ENCODE peak calls at places on chromosome 1, in four cellular contexts. One of them, this sample, is unnamed.

GRCh38 chr1:191174298-191174697 is 696.6 kb upstream of the BRINP3 start:
- DNase-seq in suprapubic skin: no peak
- DNase-seq in ovary: no peak
- DNase-seq in thyroid gland: no peak
- DNase-seq in this sample: no peak

GRCh38 chr1:36650200-36651065 is 167.7 kb upstream of the CSF3R start:
- DNase-seq in suprapubic skin: peak; percentile 68
- DNase-seq in ovary: peak; percentile 28
- DNase-seq in thyroid gland: peak; percentile 73
- DNase-seq in this sample: peak; percentile 36

GRCh38 chr1:94591791-94592565 is 50.4 kb upstream of the F3 start:
- DNase-seq in ovary: no peak
- DNase-seq in suprapubic skin: no peak
- DNase-seq in thyroid gland: no peak
- DNase-seq in this sample: no peak

GRCh38 chr1:14810631-14811325 is 212.3 kb downstream of the KAZN start:
- DNase-seq in suprapubic skin: no peak
- DNase-seq in ovary: no peak
- DNase-seq in thyroid gland: no peak
- DNase-seq in this sample: no peak

GRCh38 chr1:155173478-155174333 is at the start of gene TRIM46:
- DNase-seq in thyroid gland: no peak
- DNase-seq in ovary: peak; percentile 51
- DNase-seq in suprapubic skin: peak; percentile 79
- DNase-seq in this sample: no peak

GRCh38 chr1:226638001-226638601 is 89.5 kb downstream of the STUM start:
- DNase-seq in ovary: peak; percentile 40
- DNase-seq in thyroid gland: no peak
- DNase-seq in suprapubic skin: peak; percentile 62
- DNase-seq in this sample: peak; percentile 43

GRCh38 chr1:74057719-74058118 is 140.3 kb downstream of the LRRIQ3 start:
- DNase-seq in suprapubic skin: no peak
- DNase-seq in ovary: no peak
- DNase-seq in thyroid gland: no peak
- DNase-seq in this sample: no peak

GRCh38 chr1:67019600-67020136 is 34.3 kb downstream of the SLC35D1 start:
- DNase-seq in thyroid gland: peak; percentile 38
- DNase-seq in suprapubic skin: no peak
- DNase-seq in ovary: no peak
- DNase-seq in this sample: no peak

GRCh38 chr1:109263234-109263596 is 13.9 kb downstream of the CELSR2 start:
- DNase-seq in ovary: peak; percentile 19
- DNase-seq in thyroid gland: no peak
- DNase-seq in suprapubic skin: no peak
- DNase-seq in this sample: no peak

GRCh38 chr1:24294757-24295371 is 24.3 kb upstream of the GRHL3 start:
- DNase-seq in suprapubic skin: peak; percentile 94
- DNase-seq in thyroid gland: peak; percentile 28
- DNase-seq in ovary: peak; percentile 31
- DNase-seq in this sample: peak; percentile 29

GRCh38 chr1:38908821-38909220 is 27.4 kb upstream of the GJA9 start:
- DNase-seq in ovary: no peak
- DNase-seq in suprapubic skin: no peak
- DNase-seq in thyroid gland: no peak
- DNase-seq in this sample: no peak

GRCh38 chr1:38047603-38048146 is 1.1 kb upstream of the POU3F1 start:
- DNase-seq in thyroid gland: no peak
- DNase-seq in suprapubic skin: no peak
- DNase-seq in ovary: no peak
- DNase-seq in this sample: no peak

GRCh38 chr1:33257759-33258712 is 1.7 kb downstream of the ZNF362 start:
- DNase-seq in suprapubic skin: no peak
- DNase-seq in thyroid gland: peak; percentile 63
- DNase-seq in ovary: no peak
- DNase-seq in this sample: peak; percentile 25

GRCh38 chr1:40042337-40042736 is 1.8 kb downstream of the CAP1 start:
- DNase-seq in suprapubic skin: no peak
- DNase-seq in thyroid gland: no peak
- DNase-seq in ovary: no peak
- DNase-seq in this sample: no peak

GRCh38 chr1:12450090-12450764 is 167.8 kb downstream of the DHRS3 start:
- DNase-seq in thyroid gland: no peak
- DNase-seq in ovary: no peak
- DNase-seq in suprapubic skin: no peak
- DNase-seq in this sample: no peak

GRCh38 chr1:116755681-116756080 is 1.5 kb downstream of the CD2 start:
- DNase-seq in suprapubic skin: no peak
- DNase-seq in thyroid gland: no peak
- DNase-seq in ovary: no peak
- DNase-seq in this sample: no peak

GRCh38 chr1:46487818-46488218 is 1.8 kb upstream of the DMBX1 start:
- DNase-seq in suprapubic skin: no peak
- DNase-seq in ovary: no peak
- DNase-seq in thyroid gland: no peak
- DNase-seq in this sample: no peak
- TF ChIP-seq CTCF in suprapubic skin: no peak
- TF ChIP-seq CTCF in ovary: no peak
- TF ChIP-seq CTCF in thyroid gland: no peak
- TF ChIP-seq CTCF in this sample: no peak

GRCh38 chr1:159916240-159917051 is 8.9 kb downstream of the TAGLN2 start:
- DNase-seq in ovary: no peak
- DNase-seq in suprapubic skin: no peak
- DNase-seq in thyroid gland: no peak
- DNase-seq in this sample: no peak

GRCh38 chr1:159914252-159915018 is 10.9 kb downstream of the TAGLN2 start:
- DNase-seq in thyroid gland: no peak
- DNase-seq in suprapubic skin: no peak
- DNase-seq in ovary: no peak
- DNase-seq in this sample: no peak

GRCh38 chr1:159913451-159914192 is 11.7 kb downstream of the TAGLN2 start:
- DNase-seq in ovary: no peak
- DNase-seq in suprapubic skin: no peak
- DNase-seq in thyroid gland: peak; percentile 75
- DNase-seq in this sample: no peak

GRCh38 chr1:159917533-159917932 is 7.8 kb downstream of the TAGLN2 start:
- DNase-seq in thyroid gland: no peak
- DNase-seq in ovary: no peak
- DNase-seq in suprapubic skin: no peak
- DNase-seq in this sample: no peak

DNA sequence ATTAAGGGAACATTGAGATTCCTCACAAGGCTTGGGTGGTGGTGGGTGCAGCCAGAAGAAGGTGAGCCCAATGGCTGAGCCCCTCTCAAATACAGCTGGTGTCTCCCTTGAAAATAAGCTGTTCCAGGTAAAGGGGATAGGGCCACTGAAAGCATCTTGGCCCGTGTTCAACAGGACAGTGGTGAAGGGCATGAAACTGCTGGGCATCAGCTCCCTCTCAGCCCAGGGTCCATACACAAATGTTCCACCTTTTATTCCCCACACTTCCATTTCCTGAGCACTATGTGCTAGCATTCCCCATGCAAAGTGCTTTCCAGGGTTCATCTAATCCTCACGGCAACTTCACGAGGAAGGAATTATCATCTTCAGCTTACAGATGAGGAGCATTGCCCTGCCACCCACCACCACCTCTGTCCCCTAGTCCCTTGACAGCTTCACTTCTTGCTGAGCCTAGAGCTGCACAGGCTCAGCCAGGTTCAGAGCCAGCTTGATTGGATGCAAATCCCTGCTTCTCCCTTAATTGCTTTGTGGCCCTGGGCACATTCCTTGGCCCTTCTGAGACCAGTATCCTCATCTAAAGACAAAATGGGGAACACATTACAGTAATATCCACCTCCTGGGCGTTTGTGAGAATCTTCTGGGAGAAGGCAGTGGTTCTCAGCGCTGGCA is 9.6 kb downstream of the TAGLN2 start:
- DNase-seq in ovary: no peak
- DNase-seq in suprapubic skin: no peak
- DNase-seq in thyroid gland: no peak
- DNase-seq in this sample: no peak
- TF ChIP-seq POLR2A in ovary: no peak
- TF ChIP-seq POLR2A in suprapubic skin: no peak
- TF ChIP-seq POLR2A in thyroid gland: no peak
- TF ChIP-seq POLR2A in this sample: no peak

GRCh38 chr1:27349784-27350672 is 8.2 kb downstream of the SYTL1 start:
- DNase-seq in thyroid gland: peak; percentile 79
- DNase-seq in suprapubic skin: peak; percentile 75
- DNase-seq in ovary: peak; percentile 66
- DNase-seq in this sample: peak; percentile 75
- H3K27ac ChIP-seq in thyroid gland: no peak overlapping the region
- H3K27ac ChIP-seq in suprapubic skin: peak overlapping the region; percentile 66
- H3K27ac ChIP-seq in ovary: no peak overlapping the region
- H3K27ac ChIP-seq in this sample: no peak overlapping the region

GRCh38 chr1:203673550-203674411 is 47.1 kb downstream of the ATP2B4 start:
- DNase-seq in thyroid gland: peak; percentile 28
- DNase-seq in ovary: no peak
- DNase-seq in suprapubic skin: peak; percentile 71
- DNase-seq in this sample: peak; percentile 69
- TF ChIP-seq CTCF in thyroid gland: no peak
- TF ChIP-seq CTCF in ovary: no peak
- TF ChIP-seq CTCF in suprapubic skin: no peak
- TF ChIP-seq CTCF in this sample: peak; percentile 24

GRCh38 chr1:153515504-153516394 is 20.0 kb downstream of the S100A6 start:
- DNase-seq in thyroid gland: no peak
- DNase-seq in ovary: no peak
- DNase-seq in suprapubic skin: no peak
- DNase-seq in this sample: peak; percentile 62
- TF ChIP-seq POLR2A in thyroid gland: no peak
- TF ChIP-seq POLR2A in ovary: no peak
- TF ChIP-seq POLR2A in suprapubic skin: no peak
- TF ChIP-seq POLR2A in this sample: no peak

GRCh38 chr1:41677586-41677985 is 193.1 kb upstream of the EDN2 start:
- DNase-seq in suprapubic skin: no peak
- DNase-seq in thyroid gland: no peak
- DNase-seq in ovary: no peak
- DNase-seq in this sample: no peak

GRCh38 chr1:41679531-41679930 is 195.0 kb upstream of the EDN2 start:
- DNase-seq in ovary: no peak
- DNase-seq in suprapubic skin: no peak
- DNase-seq in thyroid gland: no peak
- DNase-seq in this sample: no peak

GRCh38 chr1:41681331-41682136 is 197.1 kb upstream of the EDN2 start:
- DNase-seq in suprapubic skin: no peak
- DNase-seq in thyroid gland: no peak
- DNase-seq in ovary: no peak
- DNase-seq in this sample: peak; percentile 67

GRCh38 chr1:41679994-41680393 is 195.5 kb upstream of the EDN2 start:
- DNase-seq in thyroid gland: no peak
- DNase-seq in ovary: no peak
- DNase-seq in suprapubic skin: no peak
- DNase-seq in this sample: no peak

GRCh38 chr1:41678141-41678878 is 193.8 kb upstream of the EDN2 start:
- DNase-seq in thyroid gland: no peak
- DNase-seq in ovary: no peak
- DNase-seq in suprapubic skin: no peak
- DNase-seq in this sample: peak; percentile 55
- H3K27ac ChIP-seq in thyroid gland: no peak overlapping the region
- H3K27ac ChIP-seq in ovary: no peak overlapping the region
- H3K27ac ChIP-seq in suprapubic skin: peak overlapping the region; percentile 25
- H3K27ac ChIP-seq in this sample: peak overlapping the region; percentile 14

GRCh38 chr1:243390315-243390875 is 134.6 kb downstream of the SDCCAG8 start:
- DNase-seq in thyroid gland: no peak
- DNase-seq in ovary: no peak
- DNase-seq in suprapubic skin: no peak
- DNase-seq in this sample: no peak
- TF ChIP-seq CTCF in thyroid gland: no peak
- TF ChIP-seq CTCF in ovary: no peak
- TF ChIP-seq CTCF in suprapubic skin: no peak
- TF ChIP-seq CTCF in this sample: no peak

DNA sequence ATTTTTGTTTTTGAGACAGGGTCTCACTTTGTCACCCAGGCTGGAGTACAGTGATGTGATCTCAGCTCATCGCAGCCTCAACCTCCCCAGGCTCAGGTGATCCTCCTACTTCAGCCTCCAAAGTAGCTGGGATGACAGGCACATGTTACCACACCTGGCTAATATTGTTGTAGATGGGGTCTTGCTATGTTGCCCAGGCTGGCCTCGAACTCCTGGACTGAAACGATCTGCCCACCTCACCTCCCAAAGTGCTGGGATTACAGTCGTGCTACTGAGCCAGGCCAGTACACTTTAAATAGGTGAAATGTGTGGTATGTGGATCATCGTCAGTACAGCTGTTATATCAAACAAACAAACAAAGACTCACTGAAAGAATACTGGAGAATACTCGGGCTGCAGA is 35.0 kb upstream of the GPR153 start:
- DNase-seq in ovary: no peak
- DNase-seq in suprapubic skin: no peak
- DNase-seq in thyroid gland: no peak
- DNase-seq in this sample: no peak
- TF ChIP-seq POLR2A in ovary: no peak
- TF ChIP-seq POLR2A in suprapubic skin: no peak
- TF ChIP-seq POLR2A in thyroid gland: no peak
- TF ChIP-seq POLR2A in this sample: no peak

DNA sequence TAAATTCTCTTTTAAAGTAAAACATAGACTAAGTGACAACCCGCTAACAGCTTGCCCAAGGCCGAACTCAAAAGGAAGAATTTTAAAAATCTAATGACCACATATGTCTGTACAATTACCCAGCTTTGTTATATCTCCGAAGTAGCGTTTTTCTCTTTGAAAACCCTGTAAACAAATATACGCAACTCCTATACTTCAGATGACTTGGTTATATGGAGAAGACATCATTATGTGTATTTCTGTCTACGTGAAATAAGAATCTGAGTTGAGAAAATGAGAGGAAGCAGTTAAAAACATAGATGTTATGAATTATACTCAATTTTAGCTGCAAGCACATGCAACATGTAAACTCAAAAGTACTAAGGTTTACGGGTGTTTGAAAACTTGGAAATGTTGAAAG is 2.0 kb downstream of the PBX1 start:
- DNase-seq in thyroid gland: no peak
- DNase-seq in ovary: no peak
- DNase-seq in suprapubic skin: no peak
- DNase-seq in this sample: no peak
- H3K27ac ChIP-seq in thyroid gland: peak overlapping the region; percentile 89
- H3K27ac ChIP-seq in ovary: peak overlapping the region; percentile 91
- H3K27ac ChIP-seq in suprapubic skin: peak overlapping the region; percentile 75
- H3K27ac ChIP-seq in this sample: peak overlapping the region; percentile 87